ENCODE peak calls at places on chromosomes 7 and 10, in nine cellular contexts. H, V, M, N, D, F, A, Y and E are unnamed samples.

GRCh38 chr10:117137031-117137910 is 799 bp downstream of the VAX1 start:
- DNase-seq in H (no peak), V (no peak), M (no peak), N (no peak), D (no peak), F (no peak), A (peak), Y (peak), E (peak)

GRCh38 chr7:38178695-38179344 is 775 bp downstream of the STARD3NL start:
- DNase-seq in H (peak), V (no peak), M (peak), N (no peak), D (peak), F (no peak), A (no peak), Y (peak), E (no peak)

GRCh38 chr10:122154733-122155366 is 116.2 kb upstream of the BTBD16 start:
- DNase-seq in H (no peak), V (no peak), M (peak), N (peak), D (peak), F (no peak), A (peak), Y (peak), E (peak)

GRCh38 chr10:16867556-16867955 is 50.3 kb upstream of the RSU1 start:
- DNase-seq in H (no peak), V (no peak), M (peak), N (no peak), D (peak), F (no peak), A (no peak), Y (peak), E (no peak)

GRCh38 chr7:70361821-70362220 is 763.5 kb downstream of the AUTS2 start:
- DNase-seq in H (no peak), V (no peak), M (no peak), N (no peak), D (no peak), F (no peak), A (no peak), Y (no peak), E (no peak)

GRCh38 chr7:124276005-124276606 is 243.2 kb upstream of the TMEM229A start:
- DNase-seq in H (no peak), V (peak), M (peak), N (no peak), D (no peak), F (no peak), A (peak), Y (peak), E (peak)

GRCh38 chr7:90624128-90624980 is 28.2 kb downstream of the CDK14 start:
- DNase-seq in H (no peak), V (no peak), M (peak), N (no peak), D (no peak), F (no peak), A (no peak), Y (no peak), E (no peak)

GRCh38 chr7:79296553-79297320 is 156.7 kb downstream of the MAGI2 start:
- DNase-seq in H (no peak), V (no peak), M (no peak), N (no peak), D (no peak), F (no peak), A (no peak), Y (no peak), E (no peak)

GRCh38 chr7:30266686-30267085 is 17.7 kb upstream of the ZNRF2 start:
- DNase-seq in H (no peak), V (no peak), M (no peak), N (no peak), D (no peak), F (no peak), A (no peak), Y (no peak), E (no peak)

GRCh38 chr7:117401293-117402002 is 25.8 kb downstream of the ASZ1 start:
- DNase-seq in H (no peak), V (no peak), M (peak), N (no peak), D (no peak), F (no peak), A (no peak), Y (no peak), E (no peak)

GRCh38 chr7:136998495-136998894 is 130.0 kb downstream of the CHRM2 start:
- DNase-seq in H (no peak), V (no peak), M (peak), N (no peak), D (no peak), F (no peak), A (no peak), Y (peak), E (no peak)

GRCh38 chr10:128156999-128157755 is 31.0 kb upstream of the MKI67 start:
- DNase-seq in H (no peak), V (no peak), M (no peak), N (no peak), D (no peak), F (no peak), A (no peak), Y (no peak), E (no peak)

GRCh38 chr7:105218939-105219770 is 169.6 kb downstream of the SRPK2 start:
- DNase-seq in H (no peak), V (no peak), M (peak), N (no peak), D (no peak), F (no peak), A (no peak), Y (no peak), E (no peak)

GRCh38 chr7:157017639-157018327 is 7.3 kb upstream of the MNX1 start:
- DNase-seq in H (no peak), V (no peak), M (no peak), N (no peak), D (no peak), F (no peak), A (no peak), Y (no peak), E (peak)

GRCh38 chr7:142461437-142461836 is 203.6 kb upstream of the PRSS58 start:
- DNase-seq in H (no peak), V (no peak), M (peak), N (no peak), D (peak), F (no peak), A (no peak), Y (no peak), E (no peak)

GRCh38 chr10:381805-382204 is 246.6 kb downstream of the ZMYND11 start:
- DNase-seq in H (no peak), V (no peak), M (no peak), N (no peak), D (no peak), F (no peak), A (no peak), Y (no peak), E (no peak)

GRCh38 chr10:130439796-130440195 is 303.6 kb downstream of the GLRX3 start:
- DNase-seq in H (no peak), V (no peak), M (no peak), N (no peak), D (no peak), F (peak), A (no peak), Y (no peak), E (no peak)

GRCh38 chr7:129950191-129950940 is 2.4 kb downstream of the UBE2H start:
- DNase-seq in H (no peak), V (no peak), M (no peak), N (no peak), D (no peak), F (no peak), A (no peak), Y (no peak), E (no peak)